ENCODE peak calls at places on chromosomes 13 and 19, in eight cellular contexts. One of them, this sample, is unnamed.

GRCh38 chr13:39930060-39930459 is 274.6 kb downstream of the COG6 start:
- DNase-seq in small intestine: no peak
- DNase-seq in EL: no peak
- DNase-seq in LHCN-M2: no peak
- DNase-seq in stimulated activated CD8-positive, alpha-beta memory T cell treated with anti-CD3 and anti-CD28 coated beads, Interleukin-7, amount 100 ng/mL, for 1 hour: no peak
- DNase-seq in neural progenitor cell: no peak
- DNase-seq in Kasumi-1: no peak
- DNase-seq in GM23338: no peak
- DNase-seq in this sample: no peak

GRCh38 chr19:46408611-46409039 is 4.7 kb downstream of the CCDC8 start:
- DNase-seq in small intestine: no peak
- DNase-seq in EL: no peak
- DNase-seq in LHCN-M2: no peak
- DNase-seq in stimulated activated CD8-positive, alpha-beta memory T cell treated with anti-CD3 and anti-CD28 coated beads, Interleukin-7, amount 100 ng/mL, for 1 hour: no peak
- DNase-seq in neural progenitor cell: peak
- DNase-seq in Kasumi-1: no peak
- DNase-seq in GM23338: no peak
- DNase-seq in this sample: peak

GRCh38 chr19:55465460-55466245 is 1.1 kb upstream of the C19orf85 start:
- DNase-seq in small intestine: no peak
- DNase-seq in EL: no peak
- DNase-seq in LHCN-M2: no peak
- DNase-seq in stimulated activated CD8-positive, alpha-beta memory T cell treated with anti-CD3 and anti-CD28 coated beads, Interleukin-7, amount 100 ng/mL, for 1 hour: no peak
- DNase-seq in neural progenitor cell: no peak
- DNase-seq in Kasumi-1: no peak
- DNase-seq in GM23338: no peak
- DNase-seq in this sample: no peak

GRCh38 chr19:34178276-34178614 is 5.9 kb downstream of the LSM14A start:
- DNase-seq in small intestine: no peak
- DNase-seq in EL: no peak
- DNase-seq in LHCN-M2: no peak
- DNase-seq in stimulated activated CD8-positive, alpha-beta memory T cell treated with anti-CD3 and anti-CD28 coated beads, Interleukin-7, amount 100 ng/mL, for 1 hour: no peak
- DNase-seq in neural progenitor cell: no peak
- DNase-seq in Kasumi-1: no peak
- DNase-seq in GM23338: no peak
- DNase-seq in this sample: no peak

GRCh38 chr13:71979616-71980015 is 112.6 kb upstream of the DACH1 start:
- DNase-seq in small intestine: peak
- DNase-seq in EL: no peak
- DNase-seq in LHCN-M2: no peak
- DNase-seq in stimulated activated CD8-positive, alpha-beta memory T cell treated with anti-CD3 and anti-CD28 coated beads, Interleukin-7, amount 100 ng/mL, for 1 hour: no peak
- DNase-seq in neural progenitor cell: peak
- DNase-seq in Kasumi-1: peak
- DNase-seq in GM23338: peak
- DNase-seq in this sample: peak

GRCh38 chr19:40280608-40281221 is 4.4 kb downstream of the AKT2 start:
- DNase-seq in small intestine: peak
- DNase-seq in EL: no peak
- DNase-seq in LHCN-M2: no peak
- DNase-seq in stimulated activated CD8-positive, alpha-beta memory T cell treated with anti-CD3 and anti-CD28 coated beads, Interleukin-7, amount 100 ng/mL, for 1 hour: no peak
- DNase-seq in neural progenitor cell: no peak
- DNase-seq in Kasumi-1: no peak
- DNase-seq in GM23338: peak
- DNase-seq in this sample: no peak

GRCh38 chr13:104831823-104832222 is 1703.6 kb downstream of the EFNB2 start:
- DNase-seq in small intestine: no peak
- DNase-seq in EL: no peak
- DNase-seq in LHCN-M2: no peak
- DNase-seq in stimulated activated CD8-positive, alpha-beta memory T cell treated with anti-CD3 and anti-CD28 coated beads, Interleukin-7, amount 100 ng/mL, for 1 hour: no peak
- DNase-seq in neural progenitor cell: peak
- DNase-seq in Kasumi-1: no peak
- DNase-seq in GM23338: peak
- DNase-seq in this sample: no peak

GRCh38 chr19:14400913-14401312 is 18.2 kb downstream of the DDX39A start:
- DNase-seq in small intestine: no peak
- DNase-seq in EL: no peak
- DNase-seq in LHCN-M2: no peak
- DNase-seq in stimulated activated CD8-positive, alpha-beta memory T cell treated with anti-CD3 and anti-CD28 coated beads, Interleukin-7, amount 100 ng/mL, for 1 hour: no peak
- DNase-seq in neural progenitor cell: no peak
- DNase-seq in Kasumi-1: no peak
- DNase-seq in GM23338: no peak
- DNase-seq in this sample: no peak

GRCh38 chr13:73580868-73581267 is 522.1 kb downstream of the KLF5 start:
- DNase-seq in small intestine: no peak
- DNase-seq in EL: no peak
- DNase-seq in LHCN-M2: no peak
- DNase-seq in stimulated activated CD8-positive, alpha-beta memory T cell treated with anti-CD3 and anti-CD28 coated beads, Interleukin-7, amount 100 ng/mL, for 1 hour: no peak
- DNase-seq in neural progenitor cell: no peak
- DNase-seq in Kasumi-1: no peak
- DNase-seq in GM23338: peak
- DNase-seq in this sample: no peak

GRCh38 chr13:30114586-30115256 is 192.6 kb downstream of the KATNAL1 start:
- DNase-seq in small intestine: peak
- DNase-seq in EL: peak
- DNase-seq in LHCN-M2: peak
- DNase-seq in stimulated activated CD8-positive, alpha-beta memory T cell treated with anti-CD3 and anti-CD28 coated beads, Interleukin-7, amount 100 ng/mL, for 1 hour: peak
- DNase-seq in neural progenitor cell: peak
- DNase-seq in Kasumi-1: peak
- DNase-seq in GM23338: peak
- DNase-seq in this sample: peak

GRCh38 chr19:54201172-54201701 is 579 bp downstream of the RPS9 start:
- DNase-seq in small intestine: no peak
- DNase-seq in EL: no peak
- DNase-seq in LHCN-M2: no peak
- DNase-seq in stimulated activated CD8-positive, alpha-beta memory T cell treated with anti-CD3 and anti-CD28 coated beads, Interleukin-7, amount 100 ng/mL, for 1 hour: no peak
- DNase-seq in neural progenitor cell: no peak
- DNase-seq in Kasumi-1: no peak
- DNase-seq in GM23338: no peak
- DNase-seq in this sample: no peak

GRCh38 chr13:80430561-80430960 is 89.6 kb upstream of the SPRY2 start:
- DNase-seq in small intestine: no peak
- DNase-seq in EL: no peak
- DNase-seq in LHCN-M2: peak
- DNase-seq in stimulated activated CD8-positive, alpha-beta memory T cell treated with anti-CD3 and anti-CD28 coated beads, Interleukin-7, amount 100 ng/mL, for 1 hour: no peak
- DNase-seq in neural progenitor cell: no peak
- DNase-seq in Kasumi-1: no peak
- DNase-seq in GM23338: no peak
- DNase-seq in this sample: no peak